ENCODE peak calls at places on chromosomes 13 and 19, in nine cellular contexts. Y is transverse colon, U is suprapubic skin, D is HL-60, I is endothelial cell of umbilical vein, K is GM12891, W is GM12892, Q is K562, C is Panc1. N is an unnamed sample.

GRCh38 chr13:20192470-20193141 is at the start of gene GJB2:
- DNase-seq in Y (peak), U (no peak), D (no peak), I (no peak), K (no peak), W (no peak), Q (no peak), C (no peak), N (peak)

GRCh38 chr19:35491838-35492360 is 1.6 kb upstream of the KRTDAP start:
- DNase-seq in Y (no peak), U (no peak), D (no peak), I (no peak), K (no peak), W (no peak), Q (no peak), C (no peak), N (no peak)

GRCh38 chr13:107976628-107977027 is 238.7 kb downstream of the LIG4 start:
- DNase-seq in Y (no peak), U (no peak), D (no peak), I (no peak), K (no peak), W (no peak), Q (no peak), C (no peak), N (no peak)

GRCh38 chr19:44657211-44657921 is 13.7 kb downstream of the PVR start:
- DNase-seq in Y (peak), U (no peak), D (peak), I (peak), K (peak), W (peak), Q (peak), C (no peak), N (peak)

GRCh38 chr13:50340146-50340545 is 324.9 kb downstream of the KCNRG start:
- DNase-seq in Y (no peak), U (no peak), D (no peak), I (no peak), K (no peak), W (no peak), Q (no peak), C (no peak), N (no peak)

GRCh38 chr19:33456845-33457220 is 64.8 kb downstream of the PEPD start:
- DNase-seq in Y (no peak), U (no peak), D (no peak), I (no peak), K (no peak), W (no peak), Q (no peak), C (no peak), N (no peak)

GRCh38 chr19:35937345-35938281 is 1.4 kb downstream of the LRFN3 start:
- DNase-seq in Y (no peak), U (no peak), D (no peak), I (no peak), K (no peak), W (no peak), Q (no peak), C (no peak), N (no peak)

GRCh38 chr13:104357672-104358314 is 1291.6 kb upstream of the SLC10A2 start:
- DNase-seq in Y (no peak), U (no peak), D (no peak), I (no peak), K (no peak), W (no peak), Q (no peak), C (no peak), N (peak)

GRCh38 chr13:38349386-38350113 is at the start of gene UFM1:
- DNase-seq in Y (peak), U (peak), D (peak), I (peak), K (peak), W (peak), Q (peak), C (peak), N (peak)

GRCh38 chr13:60165391-60166099 is 1.8 kb upstream of the DIAPH3 start:
- DNase-seq in Y (no peak), U (no peak), D (no peak), I (no peak), K (no peak), W (no peak), Q (peak), C (no peak), N (no peak)

GRCh38 chr13:33707449-33707848 is 110.5 kb upstream of the RFC3 start:
- DNase-seq in Y (no peak), U (no peak), D (no peak), I (no peak), K (no peak), W (no peak), Q (no peak), C (no peak), N (no peak)

GRCh38 chr13:45003417-45003816 is 14.1 kb downstream of the GPALPP1 start:
- DNase-seq in Y (no peak), U (no peak), D (no peak), I (no peak), K (no peak), W (no peak), Q (no peak), C (no peak), N (no peak)

GRCh38 chr13:84574851-84575250 is 692.6 kb upstream of the SLITRK1 start:
- DNase-seq in Y (no peak), U (no peak), D (no peak), I (no peak), K (no peak), W (no peak), Q (no peak), C (no peak), N (peak)

GRCh38 chr13:75749407-75749806 is 113.3 kb downstream of the LMO7 start:
- DNase-seq in Y (no peak), U (no peak), D (no peak), I (no peak), K (no peak), W (no peak), Q (no peak), C (no peak), N (no peak)

GRCh38 chr13:30319703-30320102 is 12.4 kb upstream of the KATNAL1 start:
- DNase-seq in Y (no peak), U (no peak), D (no peak), I (no peak), K (no peak), W (no peak), Q (no peak), C (no peak), N (no peak)

GRCh38 chr19:50722248-50723013 is 733 bp upstream of the CLEC11A start:
- DNase-seq in Y (no peak), U (no peak), D (no peak), I (no peak), K (no peak), W (no peak), Q (no peak), C (no peak), N (no peak)

GRCh38 chr13:53250272-53250875 is 221.8 kb downstream of the OLFM4 start:
- DNase-seq in Y (no peak), U (no peak), D (peak), I (peak), K (no peak), W (no peak), Q (peak), C (peak), N (peak)

GRCh38 chr19:31717316-31717715 is 368.1 kb upstream of the TSHZ3 start:
- DNase-seq in Y (no peak), U (peak), D (no peak), I (no peak), K (no peak), W (no peak), Q (no peak), C (no peak), N (no peak)

GRCh38 chr19:35549174-35549788 is 3.9 kb downstream of the TMEM147 start:
- DNase-seq in Y (peak), U (no peak), D (peak), I (peak), K (peak), W (peak), Q (peak), C (peak), N (peak)

GRCh38 chr13:78604782-78605611 is 1.6 kb upstream of the POU4F1 start:
- DNase-seq in Y (no peak), U (no peak), D (no peak), I (no peak), K (no peak), W (no peak), Q (peak), C (no peak), N (peak)

GRCh38 chr19:30799854-30800755 is 427.9 kb downstream of the ZNF536 start:
- DNase-seq in Y (peak), U (no peak), D (no peak), I (no peak), K (peak), W (peak), Q (peak), C (no peak), N (no peak)

GRCh38 chr13:31274345-31274870 is 74.6 kb downstream of the B3GLCT start:
- DNase-seq in Y (no peak), U (no peak), D (no peak), I (no peak), K (no peak), W (no peak), Q (no peak), C (no peak), N (no peak)

DNA sequence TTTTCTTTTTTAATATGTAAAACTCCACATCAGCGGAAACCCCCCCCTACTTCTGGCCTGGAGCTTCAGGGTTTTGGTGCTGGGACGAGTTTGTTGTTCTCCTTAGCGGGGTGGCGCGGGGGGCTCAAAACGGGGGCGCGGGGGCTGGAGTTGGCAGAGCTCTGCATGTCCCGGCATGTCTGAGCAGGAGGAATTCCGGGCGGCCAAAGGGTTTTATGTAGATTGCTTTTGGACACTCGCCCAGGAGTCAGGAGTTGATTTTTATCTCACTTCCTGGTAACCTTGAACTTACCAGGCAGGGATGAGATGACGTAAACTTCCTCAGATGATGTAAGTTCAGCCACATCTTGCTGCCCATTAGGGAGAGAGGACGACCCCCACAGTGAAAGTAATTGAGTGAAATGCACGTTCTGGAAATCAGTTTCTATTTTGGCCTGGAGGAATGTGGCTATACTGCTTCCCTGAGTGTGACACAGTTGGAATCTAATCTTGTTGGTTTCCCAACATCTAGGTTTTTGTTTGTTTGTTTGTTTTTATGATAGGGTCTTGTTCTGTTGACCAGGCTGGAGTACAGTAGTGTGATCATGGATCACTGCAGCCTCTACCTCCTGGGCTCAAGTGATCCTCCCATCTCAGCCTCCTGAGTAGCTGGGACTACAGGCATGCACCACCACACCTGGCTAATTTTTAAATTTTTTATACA is 21.0 kb upstream of the GDF15 start:
- DNase-seq in Y (peak), U (no peak), D (no peak), I (peak), K (no peak), W (no peak), Q (peak), C (peak), N (peak)
- TF ChIP-seq POLR2AphosphoS5 in Y (peak), U (no peak), D (no peak), I (peak), K (no peak), W (no peak), Q (peak), C (peak), N (peak)

DNA sequence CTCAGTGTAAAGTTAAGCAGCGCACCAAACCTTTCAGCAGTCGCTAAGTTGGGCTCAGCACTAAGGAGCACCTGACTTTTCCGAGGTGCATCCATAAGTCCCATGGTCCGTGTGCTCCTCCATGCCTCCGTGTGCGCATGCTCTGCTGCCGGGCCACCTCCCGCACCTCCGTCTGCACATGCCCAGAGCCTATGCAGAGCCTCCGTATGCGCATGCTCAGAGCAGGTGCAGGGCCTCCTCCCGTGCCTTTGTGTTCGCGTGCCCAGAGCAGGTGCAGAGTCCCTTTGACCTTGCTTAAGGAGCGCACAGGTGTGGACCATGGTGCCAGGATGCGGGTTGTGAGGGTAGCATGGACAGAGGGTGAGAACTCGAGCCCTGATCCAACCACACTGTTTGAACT is 46.0 kb downstream of the ATP11A start:
- DNase-seq in Y (no peak), U (no peak), D (no peak), I (no peak), K (no peak), W (no peak), Q (no peak), C (no peak), N (no peak)
- TF ChIP-seq POLR2AphosphoS5 in Y (no peak), U (no peak), D (no peak), I (no peak), K (no peak), W (no peak), Q (no peak), C (no peak), N (no peak)

DNA sequence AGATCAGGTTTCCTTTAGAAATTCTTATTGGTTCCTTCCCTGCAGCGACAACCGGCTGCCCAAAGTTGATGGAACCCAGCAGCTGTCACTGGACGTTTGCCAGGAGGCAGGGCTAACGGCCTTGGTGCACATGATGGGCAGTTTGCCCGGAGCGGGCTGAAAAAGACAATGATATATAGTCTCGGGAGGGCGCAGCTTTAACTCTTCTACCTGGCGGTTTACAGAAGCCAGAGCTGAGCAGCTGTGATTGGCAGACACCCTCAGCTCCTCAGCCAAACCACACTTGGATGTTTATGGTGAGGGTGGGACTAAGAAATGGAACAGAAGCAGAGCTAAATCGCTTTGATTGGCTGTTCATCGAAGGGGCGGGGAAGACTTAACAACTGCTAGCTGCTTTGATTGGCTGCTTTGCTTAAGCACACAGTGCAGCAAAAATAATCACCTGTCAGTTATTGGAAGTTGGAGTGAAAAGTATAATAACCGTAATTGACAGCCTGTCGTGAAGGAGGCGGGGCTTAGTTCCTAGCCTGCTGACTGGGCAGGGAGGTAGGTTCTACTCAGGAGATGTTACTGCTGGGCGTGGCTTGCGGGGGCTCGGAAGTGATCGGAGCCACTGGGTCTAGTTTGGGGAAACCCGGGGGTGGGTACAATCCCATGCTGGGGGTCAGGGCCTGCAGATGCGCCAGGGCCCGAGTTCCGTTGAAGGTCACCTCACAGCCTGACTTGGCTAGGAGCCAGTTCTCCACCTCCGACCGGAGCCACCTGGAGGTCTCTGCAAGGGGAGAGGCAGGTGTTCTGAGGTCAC is 7.5 kb downstream of the EMP3 start:
- DNase-seq in Y (peak), U (peak), D (peak), I (peak), K (peak), W (peak), Q (peak), C (no peak), N (peak)
- TF ChIP-seq POLR2AphosphoS5 in Y (peak), U (no peak), D (no peak), I (peak), K (no peak), W (no peak), Q (no peak), C (no peak), N (peak)

DNA sequence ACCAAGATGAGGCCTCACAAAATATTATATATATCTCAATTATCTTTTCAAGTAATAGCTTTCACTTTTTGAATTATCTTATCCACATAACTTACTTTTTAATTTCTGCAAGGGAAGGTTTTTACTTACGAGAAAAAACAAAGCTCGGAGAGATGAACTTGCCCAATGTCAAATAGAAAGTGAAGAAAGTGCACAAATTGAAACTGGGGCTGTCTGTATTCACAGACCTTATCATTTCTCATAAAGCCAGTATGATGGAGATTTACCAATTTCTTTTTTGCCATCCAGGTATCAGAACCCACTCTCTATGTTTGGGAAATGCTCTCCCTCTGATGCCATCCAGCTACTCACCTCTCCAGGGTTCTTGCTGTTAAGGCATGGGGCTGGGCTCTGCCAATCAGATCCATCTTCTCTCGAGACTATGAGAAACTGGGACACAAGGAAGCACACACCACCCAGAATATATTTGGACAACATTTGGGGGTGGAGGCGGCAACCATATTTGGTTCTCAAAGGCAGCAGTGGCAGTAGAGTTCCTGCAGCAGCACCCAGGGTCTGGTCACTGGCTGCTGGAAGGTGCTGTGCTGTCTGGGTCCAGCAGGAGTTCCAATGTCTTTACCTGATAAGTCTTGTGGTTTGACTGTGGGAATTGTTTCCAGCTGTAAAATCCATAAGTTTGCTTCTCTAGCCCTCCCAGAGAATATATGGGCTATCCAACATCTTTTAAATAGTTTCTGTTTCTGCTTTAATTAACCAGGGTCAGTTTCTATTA is 45.8 kb upstream of the SCEL start:
- DNase-seq in Y (no peak), U (no peak), D (no peak), I (no peak), K (no peak), W (no peak), Q (no peak), C (no peak), N (no peak)
- TF ChIP-seq POLR2AphosphoS5 in Y (no peak), U (no peak), D (no peak), I (no peak), K (no peak), W (no peak), Q (no peak), C (no peak), N (no peak)

DNA sequence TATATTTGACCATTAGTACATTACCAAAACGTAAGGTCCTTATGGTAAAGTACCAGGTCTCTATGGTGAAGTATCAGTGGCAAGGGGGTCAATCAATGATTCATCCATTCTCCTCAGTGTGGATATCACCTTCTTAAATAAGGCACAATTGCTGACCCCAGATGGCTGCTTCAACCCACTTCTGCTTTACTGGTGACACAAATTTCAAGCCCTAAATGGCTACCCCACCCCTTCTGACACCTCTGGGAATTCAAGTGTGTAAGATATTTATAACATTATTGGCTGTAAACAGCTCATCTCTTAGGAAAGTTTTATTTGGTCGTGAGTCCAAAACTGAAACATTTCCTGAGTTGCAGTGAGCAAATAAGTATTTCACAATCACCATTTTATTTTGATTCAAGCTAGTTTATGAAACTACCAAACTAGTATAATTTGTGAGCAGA is 7.9 kb upstream of the WBP4 start:
- DNase-seq in Y (no peak), U (no peak), D (no peak), I (no peak), K (no peak), W (no peak), Q (no peak), C (no peak), N (no peak)
- TF ChIP-seq POLR2AphosphoS5 in Y (no peak), U (no peak), D (no peak), I (no peak), K (no peak), W (no peak), Q (no peak), C (no peak), N (no peak)

N was measured in SK-N-SH.